ENCODE peak calls at places on chromosomes 12 and 14, in seven cellular contexts. One of them, this sample, is unnamed.

GRCh38 chr14:59846595-59846994 is 24.0 kb downstream of the RTN1 start:
- DNase-seq in stomach: no peak
- DNase-seq in epithelial cell of esophagus: no peak
- DNase-seq in fibroblast of mammary gland: no peak
- DNase-seq in B cell: no peak
- DNase-seq in endothelial cell: no peak
- DNase-seq in AG04449: no peak
- DNase-seq in this sample: no peak

GRCh38 chr12:76312314-76312713 is 35.9 kb downstream of the BBS10 start:
- DNase-seq in AG04449: no peak
- DNase-seq in B cell: no peak
- DNase-seq in epithelial cell of esophagus: no peak
- DNase-seq in fibroblast of mammary gland: peak; percentile 17
- DNase-seq in stomach: no peak
- DNase-seq in endothelial cell: no peak
- DNase-seq in this sample: no peak

GRCh38 chr14:91496790-91497189 is 13.3 kb downstream of the PPP4R3A start:
- DNase-seq in B cell: no peak
- DNase-seq in stomach: no peak
- DNase-seq in endothelial cell: no peak
- DNase-seq in fibroblast of mammary gland: no peak
- DNase-seq in epithelial cell of esophagus: no peak
- DNase-seq in AG04449: no peak
- DNase-seq in this sample: no peak

GRCh38 chr12:77118696-77119095 is 53.3 kb upstream of the E2F7 start:
- DNase-seq in fibroblast of mammary gland: peak; percentile 61
- DNase-seq in epithelial cell of esophagus: peak; percentile 20
- DNase-seq in stomach: no peak
- DNase-seq in B cell: no peak
- DNase-seq in endothelial cell: no peak
- DNase-seq in AG04449: no peak
- DNase-seq in this sample: no peak

GRCh38 chr12:6342140-6342889 is 439 bp upstream of the TNFRSF1A start:
- DNase-seq in fibroblast of mammary gland: no peak
- DNase-seq in epithelial cell of esophagus: no peak
- DNase-seq in AG04449: no peak
- DNase-seq in endothelial cell: no peak
- DNase-seq in B cell: no peak
- DNase-seq in stomach: no peak
- DNase-seq in this sample: no peak

GRCh38 chr14:26132061-26132460 is 465.8 kb downstream of the NOVA1 start:
- DNase-seq in fibroblast of mammary gland: peak; percentile 59
- DNase-seq in B cell: no peak
- DNase-seq in AG04449: no peak
- DNase-seq in stomach: no peak
- DNase-seq in endothelial cell: no peak
- DNase-seq in epithelial cell of esophagus: no peak
- DNase-seq in this sample: no peak

GRCh38 chr14:106277503-106277902 is 751.1 kb downstream of the TMEM121 start:
- DNase-seq in endothelial cell: no peak
- DNase-seq in B cell: peak; percentile 51
- DNase-seq in fibroblast of mammary gland: no peak
- DNase-seq in epithelial cell of esophagus: no peak
- DNase-seq in stomach: peak; percentile 61
- DNase-seq in AG04449: no peak
- DNase-seq in this sample: peak; percentile 45

GRCh38 chr14:99936738-99937474 is 128.3 kb upstream of the EVL start:
- DNase-seq in fibroblast of mammary gland: no peak
- DNase-seq in endothelial cell: no peak
- DNase-seq in stomach: no peak
- DNase-seq in epithelial cell of esophagus: no peak
- DNase-seq in B cell: no peak
- DNase-seq in AG04449: no peak
- DNase-seq in this sample: no peak

GRCh38 chr14:56195727-56196126 is 77.5 kb downstream of the PELI2 start:
- DNase-seq in stomach: no peak
- DNase-seq in endothelial cell: no peak
- DNase-seq in fibroblast of mammary gland: peak; percentile 75
- DNase-seq in B cell: peak; percentile 36
- DNase-seq in epithelial cell of esophagus: no peak
- DNase-seq in AG04449: no peak
- DNase-seq in this sample: no peak

GRCh38 chr14:70714055-70714550 is 72.4 kb downstream of the TTC9 start:
- DNase-seq in endothelial cell: peak; percentile 53
- DNase-seq in B cell: peak; percentile 80
- DNase-seq in fibroblast of mammary gland: peak; percentile 63
- DNase-seq in stomach: peak; percentile 47
- DNase-seq in AG04449: no peak
- DNase-seq in epithelial cell of esophagus: peak; percentile 66
- DNase-seq in this sample: peak; percentile 57

GRCh38 chr12:6326316-6326959 is 15.4 kb downstream of the TNFRSF1A start:
- DNase-seq in B cell: no peak
- DNase-seq in fibroblast of mammary gland: peak; percentile 75
- DNase-seq in AG04449: no peak
- DNase-seq in endothelial cell: peak; percentile 51
- DNase-seq in stomach: peak; percentile 46
- DNase-seq in epithelial cell of esophagus: no peak
- DNase-seq in this sample: peak; percentile 26

GRCh38 chr12:19199322-19199721 is 69.8 kb downstream of the PLEKHA5 start:
- DNase-seq in endothelial cell: no peak
- DNase-seq in stomach: no peak
- DNase-seq in fibroblast of mammary gland: no peak
- DNase-seq in epithelial cell of esophagus: no peak
- DNase-seq in AG04449: no peak
- DNase-seq in B cell: no peak
- DNase-seq in this sample: no peak

GRCh38 chr14:51873221-51873893 is 12.9 kb downstream of the GNG2 start:
- DNase-seq in fibroblast of mammary gland: peak; percentile 96
- DNase-seq in B cell: peak; percentile 45
- DNase-seq in AG04449: peak; percentile 93
- DNase-seq in epithelial cell of esophagus: peak; percentile 69
- DNase-seq in endothelial cell: no peak
- DNase-seq in stomach: no peak
- DNase-seq in this sample: peak; percentile 34

GRCh38 chr12:80598004-80598606 is 109.3 kb upstream of the MYF6 start:
- DNase-seq in epithelial cell of esophagus: peak; percentile 75
- DNase-seq in fibroblast of mammary gland: peak; percentile 90
- DNase-seq in stomach: no peak
- DNase-seq in B cell: no peak
- DNase-seq in AG04449: peak; percentile 33
- DNase-seq in endothelial cell: peak; percentile 20
- DNase-seq in this sample: peak; percentile 56

GRCh38 chr12:37672655-37673260 is 643.8 kb upstream of the ALG10B start:
- DNase-seq in stomach: no peak
- DNase-seq in fibroblast of mammary gland: no peak
- DNase-seq in epithelial cell of esophagus: peak; percentile 10
- DNase-seq in B cell: no peak
- DNase-seq in AG04449: no peak
- DNase-seq in endothelial cell: no peak
- DNase-seq in this sample: no peak

GRCh38 chr14:45198551-45198950 is 54.5 kb downstream of the MIS18BP1 start:
- DNase-seq in AG04449: no peak
- DNase-seq in B cell: no peak
- DNase-seq in epithelial cell of esophagus: peak; percentile 74
- DNase-seq in stomach: no peak
- DNase-seq in fibroblast of mammary gland: peak; percentile 78
- DNase-seq in endothelial cell: no peak
- DNase-seq in this sample: no peak

GRCh38 chr12:998020-998874 is 7.2 kb downstream of the ERC1 start:
- DNase-seq in endothelial cell: no peak
- DNase-seq in epithelial cell of esophagus: no peak
- DNase-seq in stomach: no peak
- DNase-seq in AG04449: no peak
- DNase-seq in fibroblast of mammary gland: peak; percentile 12
- DNase-seq in B cell: no peak
- DNase-seq in this sample: no peak

GRCh38 chr14:60196291-60196690 is 31.1 kb upstream of the DHRS7 start:
- DNase-seq in B cell: no peak
- DNase-seq in fibroblast of mammary gland: peak; percentile 5
- DNase-seq in epithelial cell of esophagus: peak; percentile 30
- DNase-seq in endothelial cell: no peak
- DNase-seq in stomach: no peak
- DNase-seq in AG04449: no peak
- DNase-seq in this sample: no peak

GRCh38 chr12:118103601-118104382 is at the start of gene VSIG10:
- DNase-seq in B cell: peak; percentile 39
- DNase-seq in AG04449: no peak
- DNase-seq in epithelial cell of esophagus: peak; percentile 51
- DNase-seq in endothelial cell: peak; percentile 78
- DNase-seq in stomach: peak; percentile 86
- DNase-seq in fibroblast of mammary gland: peak; percentile 51
- DNase-seq in this sample: peak; percentile 87

GRCh38 chr14:44369401-44370123 is 137.5 kb downstream of the FSCB start:
- DNase-seq in epithelial cell of esophagus: peak; percentile 25
- DNase-seq in B cell: no peak
- DNase-seq in fibroblast of mammary gland: no peak
- DNase-seq in stomach: no peak
- DNase-seq in AG04449: no peak
- DNase-seq in endothelial cell: no peak
- DNase-seq in this sample: no peak

GRCh38 chr12:57893460-57894353 is 47.2 kb upstream of the CTDSP2 start:
- DNase-seq in epithelial cell of esophagus: peak; percentile 53
- DNase-seq in AG04449: peak; percentile 78
- DNase-seq in B cell: no peak
- DNase-seq in fibroblast of mammary gland: peak; percentile 93
- DNase-seq in endothelial cell: peak; percentile 46
- DNase-seq in stomach: peak; percentile 89
- DNase-seq in this sample: peak; percentile 72
- TF ChIP-seq CTCF in epithelial cell of esophagus: no peak
- TF ChIP-seq CTCF in AG04449: peak; percentile 14
- TF ChIP-seq CTCF in B cell: no peak
- TF ChIP-seq CTCF in fibroblast of mammary gland: no peak
- TF ChIP-seq CTCF in endothelial cell: no peak
- TF ChIP-seq CTCF in stomach: no peak
- TF ChIP-seq CTCF in this sample: no peak

DNA sequence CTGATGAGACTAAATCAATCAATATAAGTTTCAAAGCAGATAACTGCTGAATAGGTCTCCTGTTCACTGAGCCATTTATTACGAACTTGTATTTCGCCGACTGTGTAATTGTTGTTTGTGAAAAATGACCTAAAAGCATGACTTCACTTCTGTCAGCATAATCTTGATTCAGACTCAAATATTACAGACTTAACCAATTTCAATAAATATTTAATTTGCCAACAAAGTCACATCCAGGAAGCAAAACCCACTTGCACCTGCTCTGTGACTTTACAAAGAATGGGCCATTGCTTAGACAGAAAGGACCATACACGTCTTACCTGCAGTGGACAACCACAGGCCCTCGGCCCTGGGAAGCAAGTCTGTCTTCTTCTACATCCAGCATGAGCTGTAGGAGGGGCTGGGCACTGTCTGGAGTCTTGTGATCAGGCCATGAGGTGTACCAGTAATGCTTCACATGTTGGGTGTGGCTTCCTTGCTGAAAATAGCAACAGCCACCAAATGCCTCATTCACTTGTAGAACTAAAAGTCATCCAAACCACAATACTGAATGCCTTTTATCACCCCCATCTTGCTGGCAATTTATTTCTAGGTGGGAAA is 23.5 kb upstream of the PTPRB start:
- DNase-seq in stomach: no peak
- DNase-seq in fibroblast of mammary gland: peak; percentile 68
- DNase-seq in epithelial cell of esophagus: peak; percentile 83
- DNase-seq in endothelial cell: no peak
- DNase-seq in AG04449: peak; percentile 59
- DNase-seq in B cell: peak; percentile 4
- DNase-seq in this sample: peak; percentile 76
- TF ChIP-seq CTCF in stomach: no peak
- TF ChIP-seq CTCF in fibroblast of mammary gland: no peak
- TF ChIP-seq CTCF in epithelial cell of esophagus: no peak
- TF ChIP-seq CTCF in endothelial cell: no peak
- TF ChIP-seq CTCF in AG04449: no peak
- TF ChIP-seq CTCF in B cell: no peak
- TF ChIP-seq CTCF in this sample: no peak

GRCh38 chr14:57573193-57573592 is 79.5 kb upstream of the CCDC198 start:
- DNase-seq in stomach: no peak
- DNase-seq in endothelial cell: no peak
- DNase-seq in epithelial cell of esophagus: no peak
- DNase-seq in AG04449: no peak
- DNase-seq in B cell: no peak
- DNase-seq in fibroblast of mammary gland: no peak
- DNase-seq in this sample: no peak

GRCh38 chr14:57578427-57579220 is 85.0 kb upstream of the CCDC198 start:
- DNase-seq in epithelial cell of esophagus: no peak
- DNase-seq in stomach: no peak
- DNase-seq in AG04449: no peak
- DNase-seq in fibroblast of mammary gland: no peak
- DNase-seq in B cell: no peak
- DNase-seq in endothelial cell: no peak
- DNase-seq in this sample: no peak

GRCh38 chr14:57576498-57576897 is 82.8 kb upstream of the CCDC198 start:
- DNase-seq in stomach: no peak
- DNase-seq in B cell: no peak
- DNase-seq in endothelial cell: no peak
- DNase-seq in fibroblast of mammary gland: no peak
- DNase-seq in epithelial cell of esophagus: no peak
- DNase-seq in AG04449: no peak
- DNase-seq in this sample: no peak

GRCh38 chr14:57575482-57575881 is 81.8 kb upstream of the CCDC198 start:
- DNase-seq in B cell: no peak
- DNase-seq in stomach: no peak
- DNase-seq in endothelial cell: no peak
- DNase-seq in epithelial cell of esophagus: no peak
- DNase-seq in fibroblast of mammary gland: no peak
- DNase-seq in AG04449: no peak
- DNase-seq in this sample: peak; percentile 3

GRCh38 chr14:57574617-57575288 is 81.1 kb upstream of the CCDC198 start:
- DNase-seq in B cell: no peak
- DNase-seq in epithelial cell of esophagus: peak; percentile 2
- DNase-seq in AG04449: no peak
- DNase-seq in stomach: no peak
- DNase-seq in endothelial cell: no peak
- DNase-seq in fibroblast of mammary gland: peak; percentile 1
- DNase-seq in this sample: peak; percentile 34
- TF ChIP-seq CTCF in B cell: no peak
- TF ChIP-seq CTCF in epithelial cell of esophagus: peak; percentile 8
- TF ChIP-seq CTCF in AG04449: no peak
- TF ChIP-seq CTCF in stomach: no peak
- TF ChIP-seq CTCF in endothelial cell: no peak
- TF ChIP-seq CTCF in fibroblast of mammary gland: peak; percentile 12
- TF ChIP-seq CTCF in this sample: no peak

GRCh38 chr12:54173066-54173726 is 15.6 kb downstream of the SMUG1 start:
- DNase-seq in B cell: peak; percentile 48
- DNase-seq in fibroblast of mammary gland: peak; percentile 27
- DNase-seq in endothelial cell: peak; percentile 34
- DNase-seq in epithelial cell of esophagus: peak; percentile 44
- DNase-seq in AG04449: no peak
- DNase-seq in stomach: peak; percentile 52
- DNase-seq in this sample: peak; percentile 44

GRCh38 chr12:54172102-54172630 is 16.6 kb downstream of the SMUG1 start:
- DNase-seq in stomach: no peak
- DNase-seq in epithelial cell of esophagus: no peak
- DNase-seq in endothelial cell: no peak
- DNase-seq in AG04449: no peak
- DNase-seq in fibroblast of mammary gland: no peak
- DNase-seq in B cell: no peak
- DNase-seq in this sample: no peak

GRCh38 chr12:54166543-54167499 is 22.0 kb downstream of the SMUG1 start:
- DNase-seq in endothelial cell: no peak
- DNase-seq in fibroblast of mammary gland: no peak
- DNase-seq in stomach: no peak
- DNase-seq in AG04449: no peak
- DNase-seq in epithelial cell of esophagus: no peak
- DNase-seq in B cell: no peak
- DNase-seq in this sample: no peak

GRCh38 chr12:54167500-54167896 is 21.3 kb downstream of the SMUG1 start:
- DNase-seq in B cell: no peak
- DNase-seq in epithelial cell of esophagus: no peak
- DNase-seq in endothelial cell: no peak
- DNase-seq in stomach: no peak
- DNase-seq in AG04449: no peak
- DNase-seq in fibroblast of mammary gland: no peak
- DNase-seq in this sample: no peak

GRCh38 chr12:54169036-54169435 is 19.7 kb downstream of the SMUG1 start:
- DNase-seq in fibroblast of mammary gland: no peak
- DNase-seq in epithelial cell of esophagus: no peak
- DNase-seq in stomach: no peak
- DNase-seq in B cell: no peak
- DNase-seq in AG04449: no peak
- DNase-seq in endothelial cell: no peak
- DNase-seq in this sample: no peak
- TF ChIP-seq CTCF in fibroblast of mammary gland: no peak
- TF ChIP-seq CTCF in epithelial cell of esophagus: no peak
- TF ChIP-seq CTCF in stomach: no peak
- TF ChIP-seq CTCF in B cell: no peak
- TF ChIP-seq CTCF in AG04449: peak; percentile 13
- TF ChIP-seq CTCF in endothelial cell: peak; percentile 33
- TF ChIP-seq CTCF in this sample: peak; percentile 18